ENCODE peak calls at places on chromosome 6, in nine cellular contexts. Y is SK-N-MC; N is EL; F is stimulated activated CD8-positive, alpha-beta memory T cell treated with anti-CD3 and anti-CD28 coated beads, Interleukin-15, amount 100 ng/mL, for 24 hours; R is osteoblast; Q is NCI-H2081; W is CD4-positive, CD25-positive, alpha-beta regulatory T cell; T is GM10248; P is NCI-H774. V is an unnamed sample.

GRCh38 chr6:152846825-152847224 is 96.2 kb downstream of the VIP start:
- DNase-seq in Y (no peak), N (no peak), F (no peak), R (no peak), Q (peak), W (no peak), T (no peak), P (peak), V (no peak)

GRCh38 chr6:20102674-20103073 is 109.6 kb downstream of the MBOAT1 start:
- DNase-seq in Y (no peak), N (no peak), F (no peak), R (no peak), Q (no peak), W (no peak), T (no peak), P (no peak), V (no peak)

GRCh38 chr6:161088676-161089328 is 97.2 kb downstream of the MAP3K4 start:
- DNase-seq in Y (no peak), N (no peak), F (no peak), R (peak), Q (no peak), W (no peak), T (no peak), P (no peak), V (no peak)

GRCh38 chr6:43846556-43846955 is 76.5 kb downstream of the VEGFA start:
- DNase-seq in Y (no peak), N (peak), F (no peak), R (no peak), Q (no peak), W (no peak), T (no peak), P (no peak), V (no peak)

GRCh38 chr6:116562614-116563013 is 8.7 kb upstream of the RWDD1 start:
- DNase-seq in Y (no peak), N (no peak), F (no peak), R (no peak), Q (no peak), W (no peak), T (no peak), P (no peak), V (no peak)

GRCh38 chr6:151690768-151691562 is 116.5 kb upstream of the ESR1 start:
- DNase-seq in Y (no peak), N (peak), F (no peak), R (peak), Q (no peak), W (no peak), T (peak), P (no peak), V (peak)

GRCh38 chr6:170344631-170345576 is 38.3 kb downstream of the FAM120B start:
- DNase-seq in Y (peak), N (peak), F (no peak), R (peak), Q (peak), W (no peak), T (no peak), P (no peak), V (no peak)

GRCh38 chr6:108068618-108069017 is 5.9 kb downstream of the OSTM1 start:
- DNase-seq in Y (no peak), N (no peak), F (no peak), R (peak), Q (no peak), W (peak), T (no peak), P (no peak), V (peak)

GRCh38 chr6:127342946-127343752 is at the start of gene ECHDC1:
- DNase-seq in Y (peak), N (peak), F (peak), R (peak), Q (peak), W (peak), T (peak), P (peak), V (peak)

GRCh38 chr6:28480253-28480932 is 35.2 kb downstream of the GPX6 start:
- DNase-seq in Y (no peak), N (no peak), F (no peak), R (no peak), Q (no peak), W (no peak), T (no peak), P (no peak), V (no peak)

GRCh38 chr6:90896165-90896549 is 309.3 kb upstream of the MAP3K7 start:
- DNase-seq in Y (peak), N (no peak), F (no peak), R (no peak), Q (no peak), W (no peak), T (no peak), P (no peak), V (no peak)

GRCh38 chr6:63663147-63663877 is 27.7 kb downstream of the PHF3 start:
- DNase-seq in Y (no peak), N (peak), F (no peak), R (peak), Q (no peak), W (no peak), T (no peak), P (no peak), V (no peak)

GRCh38 chr6:144153971-144154370 is 3.7 kb downstream of the STX11 start:
- DNase-seq in Y (no peak), N (no peak), F (no peak), R (no peak), Q (no peak), W (no peak), T (no peak), P (no peak), V (no peak)

GRCh38 chr6:43761666-43762409 is 8.2 kb upstream of the VEGFA start:
- DNase-seq in Y (no peak), N (no peak), F (no peak), R (peak), Q (peak), W (no peak), T (no peak), P (no peak), V (no peak)

GRCh38 chr6:127102299-127102698 is 16.2 kb upstream of the RSPO3 start:
- DNase-seq in Y (no peak), N (peak), F (no peak), R (peak), Q (no peak), W (no peak), T (no peak), P (no peak), V (no peak)

GRCh38 chr6:96626749-96627353 is 63.9 kb downstream of the FHL5 start:
- DNase-seq in Y (peak), N (peak), F (no peak), R (no peak), Q (peak), W (no peak), T (peak), P (peak), V (no peak)

GRCh38 chr6:43635387-43636311 is at the start of gene MAD2L1BP:
- DNase-seq in Y (no peak), N (peak), F (peak), R (peak), Q (peak), W (peak), T (peak), P (peak), V (peak)

GRCh38 chr6:3108746-3109414 is 9.6 kb upstream of the BPHL start:
- DNase-seq in Y (no peak), N (no peak), F (no peak), R (no peak), Q (no peak), W (no peak), T (no peak), P (no peak), V (no peak)

GRCh38 chr6:6880745-6881437 is 226.9 kb upstream of the RREB1 start:
- DNase-seq in Y (no peak), N (no peak), F (no peak), R (no peak), Q (no peak), W (no peak), T (no peak), P (no peak), V (no peak)

GRCh38 chr6:30612213-30612612 is 4.8 kb downstream of the PPP1R10 start:
- DNase-seq in Y (no peak), N (peak), F (no peak), R (no peak), Q (peak), W (no peak), T (no peak), P (no peak), V (no peak)

GRCh38 chr6:139903411-139904157 is 529.1 kb upstream of the CITED2 start:
- DNase-seq in Y (no peak), N (no peak), F (no peak), R (no peak), Q (no peak), W (no peak), T (peak), P (no peak), V (peak)

GRCh38 chr6:81401970-81402690 is 350.4 kb downstream of the TENT5A start:
- DNase-seq in Y (no peak), N (peak), F (no peak), R (no peak), Q (no peak), W (no peak), T (no peak), P (no peak), V (no peak)

GRCh38 chr6:141988954-141989705 is 143.6 kb upstream of the GJE1 start:
- DNase-seq in Y (peak), N (peak), F (no peak), R (peak), Q (peak), W (no peak), T (peak), P (no peak), V (peak)

GRCh38 chr6:82270791-82271392 is 23.3 kb upstream of the IBTK start:
- DNase-seq in Y (no peak), N (peak), F (no peak), R (no peak), Q (peak), W (no peak), T (peak), P (peak), V (peak)

GRCh38 chr6:81614292-81614691 is 138.2 kb downstream of the TENT5A start:
- DNase-seq in Y (peak), N (peak), F (no peak), R (no peak), Q (peak), W (no peak), T (no peak), P (peak), V (no peak)

GRCh38 chr6:143279385-143279784 is 171.1 kb downstream of the ADAT2 start:
- DNase-seq in Y (no peak), N (peak), F (no peak), R (no peak), Q (peak), W (no peak), T (peak), P (no peak), V (no peak)

GRCh38 chr6:130944486-130944885 is 117.3 kb downstream of the SMLR1 start:
- DNase-seq in Y (no peak), N (no peak), F (no peak), R (no peak), Q (no peak), W (no peak), T (no peak), P (no peak), V (no peak)

GRCh38 chr6:35911871-35912653 is 8.8 kb downstream of the SRPK1 start:
- DNase-seq in Y (no peak), N (peak), F (no peak), R (peak), Q (no peak), W (no peak), T (no peak), P (no peak), V (no peak)

GRCh38 chr6:19892250-19892649 is 55.1 kb downstream of the ID4 start:
- DNase-seq in Y (no peak), N (no peak), F (no peak), R (peak), Q (peak), W (no peak), T (no peak), P (peak), V (no peak)

GRCh38 chr6:111985202-111985731 is 68.6 kb upstream of the CCN6 start:
- DNase-seq in Y (no peak), N (peak), F (no peak), R (peak), Q (no peak), W (no peak), T (no peak), P (peak), V (peak)

GRCh38 chr6:119189498-119189897 is 111.0 kb upstream of the FAM184A start:
- DNase-seq in Y (no peak), N (no peak), F (no peak), R (no peak), Q (no peak), W (no peak), T (no peak), P (no peak), V (no peak)

GRCh38 chr6:90068835-90069478 is 174.7 kb downstream of the GJA10 start:
- DNase-seq in Y (no peak), N (peak), F (no peak), R (no peak), Q (no peak), W (no peak), T (no peak), P (no peak), V (no peak)

GRCh38 chr6:158086706-158087518 is 81.2 kb downstream of the SERAC1 start:
- DNase-seq in Y (peak), N (no peak), F (no peak), R (peak), Q (no peak), W (no peak), T (no peak), P (no peak), V (no peak)

GRCh38 chr6:140001851-140002301 is 627.4 kb upstream of the CITED2 start:
- DNase-seq in Y (peak), N (peak), F (no peak), R (peak), Q (no peak), W (no peak), T (no peak), P (no peak), V (no peak)

GRCh38 chr6:53335224-53335994 is 13.3 kb downstream of the ELOVL5 start:
- DNase-seq in Y (no peak), N (no peak), F (peak), R (no peak), Q (no peak), W (peak), T (peak), P (no peak), V (peak)

GRCh38 chr6:2116496-2116895 is 128.9 kb downstream of the GMDS start:
- DNase-seq in Y (no peak), N (peak), F (no peak), R (no peak), Q (no peak), W (no peak), T (no peak), P (no peak), V (no peak)